ENCODE peak calls at places on chromosomes 2 and 18, in five cellular contexts. U is foreskin fibroblast, D is tibial artery, V is kidney, P is AG09309. B is an unnamed sample.

GRCh38 chr2:200042102-200042735 is 86.8 kb downstream of the MAIP1 start:
- DNase-seq in U (peak; percentile 58), D (no peak), V (no peak), P (peak; percentile 46), B (no peak)

GRCh38 chr2:44130441-44130840 is 38.2 kb upstream of the PPM1B start:
- DNase-seq in U (peak; percentile 19), D (no peak), V (no peak), P (no peak), B (no peak)

GRCh38 chr2:62234755-62235655 is 39.1 kb downstream of the B3GNT2 start:
- DNase-seq in U (no peak), D (no peak), V (no peak), P (no peak), B (no peak)

GRCh38 chr18:75251466-75251865 is 40.9 kb downstream of the TSHZ1 start:
- DNase-seq in U (no peak), D (no peak), V (no peak), P (no peak), B (no peak)

GRCh38 chr2:8154270-8154669 is 527.6 kb upstream of the ID2 start:
- DNase-seq in U (no peak), D (no peak), V (no peak), P (no peak), B (no peak)

GRCh38 chr2:20674974-20675679 is 8.2 kb downstream of the GDF7 start:
- DNase-seq in U (peak; percentile 85), D (peak; percentile 61), V (peak; percentile 89), P (peak; percentile 45), B (peak; percentile 88)

GRCh38 chr2:183021613-183022012 is 16.6 kb downstream of the NCKAP1 start:
- DNase-seq in U (no peak), D (no peak), V (no peak), P (no peak), B (no peak)

GRCh38 chr2:96685592-96686459 is 43.3 kb downstream of the FER1L5 start:
- DNase-seq in U (no peak), D (no peak), V (no peak), P (no peak), B (peak; percentile 72)

GRCh38 chr2:14632133-14632936 is at the start of gene LRATD1:
- DNase-seq in U (peak; percentile 72), D (peak; percentile 43), V (peak; percentile 97), P (no peak), B (peak; percentile 95)

GRCh38 chr2:161237397-161238263 is 70.6 kb upstream of the PSMD14 start:
- DNase-seq in U (peak; percentile 56), D (peak; percentile 34), V (peak; percentile 77), P (no peak), B (peak; percentile 53)

B was measured in aorta.